ENCODE peak calls at places on chromosome 4, in seven cellular contexts. One of them, this sample, is unnamed.

GRCh38 chr4:2829321-2829932 is 14.2 kb upstream of the ADD1 start:
- DNase-seq in ovary: peak; percentile 28
- DNase-seq in transverse colon: no peak
- DNase-seq in tibial nerve: peak; percentile 8
- DNase-seq in A549: no peak
- DNase-seq in HepG2: no peak
- DNase-seq in upper lobe of left lung: no peak
- DNase-seq in this sample: peak; percentile 52

GRCh38 chr4:24991015-24991414 is 39.7 kb downstream of the LGI2 start:
- DNase-seq in ovary: no peak
- DNase-seq in transverse colon: no peak
- DNase-seq in tibial nerve: no peak
- DNase-seq in A549: no peak
- DNase-seq in HepG2: no peak
- DNase-seq in upper lobe of left lung: no peak
- DNase-seq in this sample: no peak

GRCh38 chr4:80112236-80112635 is 39.2 kb upstream of the ANTXR2 start:
- DNase-seq in ovary: no peak
- DNase-seq in transverse colon: no peak
- DNase-seq in tibial nerve: peak; percentile 30
- DNase-seq in A549: no peak
- DNase-seq in HepG2: no peak
- DNase-seq in upper lobe of left lung: no peak
- DNase-seq in this sample: peak; percentile 72

GRCh38 chr4:185656467-185656890 is 121.2 kb upstream of the PDLIM3 start:
- DNase-seq in ovary: peak; percentile 70
- DNase-seq in transverse colon: peak; percentile 25
- DNase-seq in tibial nerve: no peak
- DNase-seq in A549: no peak
- DNase-seq in HepG2: no peak
- DNase-seq in upper lobe of left lung: peak; percentile 61
- DNase-seq in this sample: peak; percentile 90

GRCh38 chr4:7771541-7772507 is 167.8 kb downstream of the AFAP1 start:
- DNase-seq in ovary: no peak
- DNase-seq in transverse colon: peak; percentile 66
- DNase-seq in tibial nerve: no peak
- DNase-seq in A549: no peak
- DNase-seq in HepG2: no peak
- DNase-seq in upper lobe of left lung: no peak
- DNase-seq in this sample: peak; percentile 70

GRCh38 chr4:6200011-6200921 is at the start of gene JAKMIP1:
- DNase-seq in ovary: peak; percentile 77
- DNase-seq in transverse colon: peak; percentile 82
- DNase-seq in tibial nerve: no peak
- DNase-seq in A549: peak; percentile 57
- DNase-seq in HepG2: peak; percentile 25
- DNase-seq in upper lobe of left lung: peak; percentile 75
- DNase-seq in this sample: peak; percentile 75

GRCh38 chr4:145554691-145555090 is 64.5 kb upstream of the MMAA start:
- DNase-seq in ovary: no peak
- DNase-seq in transverse colon: no peak
- DNase-seq in tibial nerve: no peak
- DNase-seq in A549: no peak
- DNase-seq in HepG2: no peak
- DNase-seq in upper lobe of left lung: no peak
- DNase-seq in this sample: no peak

GRCh38 chr4:1870578-1871443 is at the start of gene NSD2:
- DNase-seq in ovary: peak; percentile 92
- DNase-seq in transverse colon: peak; percentile 94
- DNase-seq in tibial nerve: peak; percentile 78
- DNase-seq in A549: peak; percentile 81
- DNase-seq in HepG2: peak; percentile 67
- DNase-seq in upper lobe of left lung: peak; percentile 90
- DNase-seq in this sample: peak; percentile 93

GRCh38 chr4:132557660-132558059 is 591.4 kb upstream of the PCDH10 start:
- DNase-seq in ovary: no peak
- DNase-seq in transverse colon: no peak
- DNase-seq in tibial nerve: no peak
- DNase-seq in A549: peak; percentile 4
- DNase-seq in HepG2: no peak
- DNase-seq in upper lobe of left lung: no peak
- DNase-seq in this sample: no peak

GRCh38 chr4:7358100-7358735 is 76.5 kb downstream of the PSAPL1 start:
- DNase-seq in ovary: peak; percentile 56
- DNase-seq in transverse colon: no peak
- DNase-seq in tibial nerve: no peak
- DNase-seq in A549: peak; percentile 73
- DNase-seq in HepG2: no peak
- DNase-seq in upper lobe of left lung: peak; percentile 76
- DNase-seq in this sample: peak; percentile 76

GRCh38 chr4:156193800-156194199 is 240.1 kb upstream of the CTSO start:
- DNase-seq in ovary: no peak
- DNase-seq in transverse colon: peak; percentile 18
- DNase-seq in tibial nerve: no peak
- DNase-seq in A549: no peak
- DNase-seq in HepG2: no peak
- DNase-seq in upper lobe of left lung: no peak
- DNase-seq in this sample: peak; percentile 79

GRCh38 chr4:38529189-38530115 is 134.5 kb upstream of the KLF3 start:
- DNase-seq in ovary: no peak
- DNase-seq in transverse colon: peak; percentile 67
- DNase-seq in tibial nerve: no peak
- DNase-seq in A549: no peak
- DNase-seq in HepG2: no peak
- DNase-seq in upper lobe of left lung: peak; percentile 77
- DNase-seq in this sample: no peak

GRCh38 chr4:103996637-103997036 is 276.9 kb upstream of the TACR3 start:
- DNase-seq in ovary: no peak
- DNase-seq in transverse colon: no peak
- DNase-seq in tibial nerve: no peak
- DNase-seq in A549: peak; percentile 71
- DNase-seq in HepG2: peak; percentile 45
- DNase-seq in upper lobe of left lung: peak; percentile 32
- DNase-seq in this sample: no peak

GRCh38 chr4:15778191-15778741 is at the start of gene CD38:
- DNase-seq in ovary: no peak
- DNase-seq in transverse colon: peak; percentile 68
- DNase-seq in tibial nerve: no peak
- DNase-seq in A549: peak; percentile 29
- DNase-seq in HepG2: no peak
- DNase-seq in upper lobe of left lung: peak; percentile 48
- DNase-seq in this sample: peak; percentile 69

GRCh38 chr4:55568905-55569504 is 22.3 kb upstream of the CLOCK start:
- DNase-seq in ovary: no peak
- DNase-seq in transverse colon: no peak
- DNase-seq in tibial nerve: no peak
- DNase-seq in A549: no peak
- DNase-seq in HepG2: no peak
- DNase-seq in upper lobe of left lung: no peak
- DNase-seq in this sample: no peak

GRCh38 chr4:85534120-85534519 is 59.2 kb downstream of the ARHGAP24 start:
- DNase-seq in ovary: no peak
- DNase-seq in transverse colon: no peak
- DNase-seq in tibial nerve: no peak
- DNase-seq in A549: no peak
- DNase-seq in HepG2: no peak
- DNase-seq in upper lobe of left lung: no peak
- DNase-seq in this sample: no peak

GRCh38 chr4:93232883-93233282 is 595.7 kb upstream of the ATOH1 start:
- DNase-seq in ovary: no peak
- DNase-seq in transverse colon: no peak
- DNase-seq in tibial nerve: no peak
- DNase-seq in A549: no peak
- DNase-seq in HepG2: no peak
- DNase-seq in upper lobe of left lung: no peak
- DNase-seq in this sample: no peak

GRCh38 chr4:87370071-87370470 is 20.9 kb downstream of the HSD17B11 start:
- DNase-seq in ovary: no peak
- DNase-seq in transverse colon: no peak
- DNase-seq in tibial nerve: no peak
- DNase-seq in A549: no peak
- DNase-seq in HepG2: no peak
- DNase-seq in upper lobe of left lung: no peak
- DNase-seq in this sample: no peak

GRCh38 chr4:85725727-85726170 is 250.8 kb downstream of the ARHGAP24 start:
- DNase-seq in ovary: no peak
- DNase-seq in transverse colon: peak; percentile 8
- DNase-seq in tibial nerve: no peak
- DNase-seq in A549: no peak
- DNase-seq in HepG2: no peak
- DNase-seq in upper lobe of left lung: peak; percentile 50
- DNase-seq in this sample: no peak

GRCh38 chr4:150784305-150784704 is 202.4 kb downstream of the MAB21L2 start:
- DNase-seq in ovary: no peak
- DNase-seq in transverse colon: no peak
- DNase-seq in tibial nerve: no peak
- DNase-seq in A549: no peak
- DNase-seq in HepG2: no peak
- DNase-seq in upper lobe of left lung: no peak
- DNase-seq in this sample: no peak

GRCh38 chr4:138835833-138836521 is 179.6 kb upstream of the NOCT start:
- DNase-seq in ovary: no peak
- DNase-seq in transverse colon: peak; percentile 74
- DNase-seq in tibial nerve: no peak
- DNase-seq in A549: peak; percentile 3
- DNase-seq in HepG2: peak; percentile 65
- DNase-seq in upper lobe of left lung: no peak
- DNase-seq in this sample: no peak

GRCh38 chr4:146436423-146437162 is 85.1 kb downstream of the SLC10A7 start:
- DNase-seq in ovary: no peak
- DNase-seq in transverse colon: no peak
- DNase-seq in tibial nerve: no peak
- DNase-seq in A549: no peak
- DNase-seq in HepG2: no peak
- DNase-seq in upper lobe of left lung: no peak
- DNase-seq in this sample: no peak

GRCh38 chr4:143728171-143728570 is 27.7 kb upstream of the FREM3 start:
- DNase-seq in ovary: no peak
- DNase-seq in transverse colon: no peak
- DNase-seq in tibial nerve: no peak
- DNase-seq in A549: no peak
- DNase-seq in HepG2: no peak
- DNase-seq in upper lobe of left lung: no peak
- DNase-seq in this sample: no peak

GRCh38 chr4:182309877-182310276 is 66.7 kb downstream of the TENM3 start:
- DNase-seq in ovary: no peak
- DNase-seq in transverse colon: no peak
- DNase-seq in tibial nerve: no peak
- DNase-seq in A549: no peak
- DNase-seq in HepG2: peak; percentile 9
- DNase-seq in upper lobe of left lung: no peak
- DNase-seq in this sample: no peak

GRCh38 chr4:182303847-182304246 is 60.6 kb downstream of the TENM3 start:
- DNase-seq in ovary: no peak
- DNase-seq in transverse colon: no peak
- DNase-seq in tibial nerve: no peak
- DNase-seq in A549: no peak
- DNase-seq in HepG2: no peak
- DNase-seq in upper lobe of left lung: no peak
- DNase-seq in this sample: no peak

GRCh38 chr4:182310316-182310715 is 67.1 kb downstream of the TENM3 start:
- DNase-seq in ovary: no peak
- DNase-seq in transverse colon: no peak
- DNase-seq in tibial nerve: no peak
- DNase-seq in A549: no peak
- DNase-seq in HepG2: no peak
- DNase-seq in upper lobe of left lung: no peak
- DNase-seq in this sample: no peak

GRCh38 chr4:182307746-182308145 is 64.5 kb downstream of the TENM3 start:
- DNase-seq in ovary: no peak
- DNase-seq in transverse colon: no peak
- DNase-seq in tibial nerve: peak; percentile 24
- DNase-seq in A549: no peak
- DNase-seq in HepG2: no peak
- DNase-seq in upper lobe of left lung: peak; percentile 25
- DNase-seq in this sample: no peak

GRCh38 chr4:182306792-182307507 is 63.7 kb downstream of the TENM3 start:
- DNase-seq in ovary: no peak
- DNase-seq in transverse colon: no peak
- DNase-seq in tibial nerve: no peak
- DNase-seq in A549: no peak
- DNase-seq in HepG2: no peak
- DNase-seq in upper lobe of left lung: no peak
- DNase-seq in this sample: no peak
- TF ChIP-seq CTCF in ovary: no peak
- TF ChIP-seq CTCF in transverse colon: no peak
- TF ChIP-seq CTCF in tibial nerve: no peak
- TF ChIP-seq CTCF in A549: peak; percentile 11
- TF ChIP-seq CTCF in HepG2: no peak
- TF ChIP-seq CTCF in upper lobe of left lung: no peak
- TF ChIP-seq CTCF in this sample: no peak

GRCh38 chr4:184395451-184395917 is 78.9 kb downstream of the IRF2 start:
- DNase-seq in ovary: no peak
- DNase-seq in transverse colon: no peak
- DNase-seq in tibial nerve: no peak
- DNase-seq in A549: no peak
- DNase-seq in HepG2: no peak
- DNase-seq in upper lobe of left lung: no peak
- DNase-seq in this sample: no peak
- TF ChIP-seq EP300 in ovary: no peak
- TF ChIP-seq EP300 in transverse colon: peak; percentile 29
- TF ChIP-seq EP300 in tibial nerve: no peak
- TF ChIP-seq EP300 in A549: no peak
- TF ChIP-seq EP300 in HepG2: no peak
- TF ChIP-seq EP300 in upper lobe of left lung: no peak
- TF ChIP-seq EP300 in this sample: peak; percentile 84

GRCh38 chr4:140071043-140071442 is 82.9 kb downstream of the MAML3 start:
- DNase-seq in ovary: no peak
- DNase-seq in transverse colon: no peak
- DNase-seq in tibial nerve: no peak
- DNase-seq in A549: no peak
- DNase-seq in HepG2: no peak
- DNase-seq in upper lobe of left lung: no peak
- DNase-seq in this sample: no peak
- H3K4me3 ChIP-seq in ovary: no peak overlapping the region
- H3K4me3 ChIP-seq in transverse colon: no peak overlapping the region
- H3K4me3 ChIP-seq in tibial nerve: no peak overlapping the region
- H3K4me3 ChIP-seq in A549: no peak overlapping the region
- H3K4me3 ChIP-seq in HepG2: no peak overlapping the region
- H3K4me3 ChIP-seq in upper lobe of left lung: no peak overlapping the region
- H3K4me3 ChIP-seq in this sample: no peak overlapping the region

DNA sequence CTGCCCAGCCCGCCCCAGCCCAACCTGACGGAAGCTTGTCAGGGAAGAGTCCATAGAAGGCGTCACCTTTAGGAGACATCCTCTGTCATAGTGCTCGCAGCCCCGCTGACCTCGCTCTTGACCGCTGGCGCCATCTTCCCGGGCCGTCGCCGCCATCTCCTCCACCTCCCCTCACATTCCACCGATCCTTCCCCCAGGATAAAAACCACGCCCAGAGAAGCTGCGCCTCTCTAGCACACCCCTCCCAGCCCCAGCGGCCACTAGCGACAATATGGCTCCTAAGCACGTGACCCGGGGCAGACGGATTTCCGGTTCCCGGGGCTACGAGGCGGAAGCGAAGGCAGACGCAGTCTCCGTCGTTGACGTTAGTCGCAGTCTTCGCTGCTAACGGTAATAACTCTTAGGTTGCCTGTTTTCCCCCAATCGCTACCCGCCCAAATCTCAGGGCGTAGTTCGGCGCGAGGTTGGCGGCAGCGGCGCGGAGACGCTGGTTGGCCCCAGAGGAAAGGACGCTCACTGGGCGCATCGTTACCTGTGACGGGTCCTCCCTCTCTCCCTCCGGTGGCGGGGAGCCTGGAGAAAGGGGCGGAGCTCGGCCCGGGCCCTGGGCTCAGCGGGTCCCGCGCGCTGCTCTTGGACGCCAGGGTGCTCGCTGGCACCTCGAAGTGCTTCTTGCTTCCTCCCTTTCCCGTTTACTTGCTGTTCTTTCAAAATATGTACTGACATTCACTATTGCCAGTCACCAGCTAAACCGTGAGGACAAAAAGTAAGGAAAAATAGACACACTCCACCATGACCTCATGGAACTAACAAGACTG is at the start of the genes RCHY1 and THAP6:
- DNase-seq in ovary: peak; percentile 94
- DNase-seq in transverse colon: peak; percentile 97
- DNase-seq in tibial nerve: peak; percentile 90
- DNase-seq in A549: peak; percentile 94
- DNase-seq in HepG2: peak; percentile 96
- DNase-seq in upper lobe of left lung: peak; percentile 97
- DNase-seq in this sample: peak; percentile 98
- TF ChIP-seq CTCF in ovary: no peak
- TF ChIP-seq CTCF in transverse colon: no peak
- TF ChIP-seq CTCF in tibial nerve: peak; percentile 18
- TF ChIP-seq CTCF in A549: no peak
- TF ChIP-seq CTCF in HepG2: peak; percentile 13
- TF ChIP-seq CTCF in upper lobe of left lung: peak; percentile 33
- TF ChIP-seq CTCF in this sample: no peak

This sample was measured in sigmoid colon.